ENCODE peak calls at places on chromosomes 2 and 18, in five cellular contexts. One of them, this sample, is unnamed.

GRCh38 chr2:160469615-160470204 is 23.9 kb downstream of the RBMS1 start:
- DNase-seq in AG04449: no peak
- DNase-seq in lower leg skin: no peak
- DNase-seq in AG04450: no peak
- DNase-seq in HFF-Myc: no peak
- DNase-seq in this sample: no peak

GRCh38 chr18:8744656-8745055 is 39.3 kb downstream of the MTCL1 start:
- DNase-seq in AG04449: no peak
- DNase-seq in lower leg skin: no peak
- DNase-seq in AG04450: no peak
- DNase-seq in HFF-Myc: no peak
- DNase-seq in this sample: no peak

GRCh38 chr2:162114291-162114690 is 37.8 kb downstream of the GCG start:
- DNase-seq in AG04449: no peak
- DNase-seq in lower leg skin: no peak
- DNase-seq in AG04450: no peak
- DNase-seq in HFF-Myc: no peak
- DNase-seq in this sample: no peak

GRCh38 chr2:16386431-16386830 is 279.2 kb downstream of the CYRIA start:
- DNase-seq in AG04449: no peak
- DNase-seq in lower leg skin: no peak
- DNase-seq in AG04450: no peak
- DNase-seq in HFF-Myc: no peak
- DNase-seq in this sample: no peak

GRCh38 chr18:39960545-39960944 is 1994.5 kb upstream of the PIK3C3 start:
- DNase-seq in AG04449: no peak
- DNase-seq in lower leg skin: no peak
- DNase-seq in AG04450: no peak
- DNase-seq in HFF-Myc: no peak
- DNase-seq in this sample: no peak

GRCh38 chr2:217326238-217327022 is 466.6 kb upstream of the TNP1 start:
- DNase-seq in AG04449: no peak
- DNase-seq in lower leg skin: no peak
- DNase-seq in AG04450: no peak
- DNase-seq in HFF-Myc: no peak
- DNase-seq in this sample: no peak

GRCh38 chr2:32627441-32627900 is 379 bp upstream of the TTC27 start:
- DNase-seq in AG04449: no peak
- DNase-seq in lower leg skin: peak; percentile 25
- DNase-seq in AG04450: peak; percentile 7
- DNase-seq in HFF-Myc: peak; percentile 24
- DNase-seq in this sample: peak; percentile 11

GRCh38 chr2:179558010-179558911 is 293.6 kb upstream of the SESTD1 start:
- DNase-seq in AG04449: no peak
- DNase-seq in lower leg skin: no peak
- DNase-seq in AG04450: no peak
- DNase-seq in HFF-Myc: no peak
- DNase-seq in this sample: no peak

GRCh38 chr2:99725810-99726209 is 236.0 kb upstream of the REV1 start:
- DNase-seq in AG04449: no peak
- DNase-seq in lower leg skin: no peak
- DNase-seq in AG04450: no peak
- DNase-seq in HFF-Myc: no peak
- DNase-seq in this sample: no peak

GRCh38 chr2:37322368-37322767 is 2.3 kb downstream of the PRKD3 start:
- DNase-seq in AG04449: no peak
- DNase-seq in lower leg skin: no peak
- DNase-seq in AG04450: no peak
- DNase-seq in HFF-Myc: no peak
- DNase-seq in this sample: no peak

GRCh38 chr18:22433960-22434359 is 16.2 kb upstream of the CTAGE1 start:
- DNase-seq in AG04449: no peak
- DNase-seq in lower leg skin: no peak
- DNase-seq in AG04450: no peak
- DNase-seq in HFF-Myc: peak; percentile 42
- DNase-seq in this sample: peak; percentile 64

GRCh38 chr2:230627806-230628724 is 84.6 kb upstream of the CAB39 start:
- DNase-seq in AG04449: no peak
- DNase-seq in lower leg skin: no peak
- DNase-seq in AG04450: peak; percentile 73
- DNase-seq in HFF-Myc: peak; percentile 67
- DNase-seq in this sample: no peak

GRCh38 chr2:100178085-100178788 is 35.8 kb upstream of the AFF3 start:
- DNase-seq in AG04449: no peak
- DNase-seq in lower leg skin: no peak
- DNase-seq in AG04450: no peak
- DNase-seq in HFF-Myc: no peak
- DNase-seq in this sample: no peak

GRCh38 chr2:973129-973528 is 22.5 kb downstream of the SNTG2 start:
- DNase-seq in AG04449: no peak
- DNase-seq in lower leg skin: no peak
- DNase-seq in AG04450: no peak
- DNase-seq in HFF-Myc: no peak
- DNase-seq in this sample: no peak

GRCh38 chr2:132586835-132587234 is 83.2 kb downstream of the LYPD1 start:
- DNase-seq in AG04449: no peak
- DNase-seq in lower leg skin: no peak
- DNase-seq in AG04450: no peak
- DNase-seq in HFF-Myc: no peak
- DNase-seq in this sample: no peak

DNA sequence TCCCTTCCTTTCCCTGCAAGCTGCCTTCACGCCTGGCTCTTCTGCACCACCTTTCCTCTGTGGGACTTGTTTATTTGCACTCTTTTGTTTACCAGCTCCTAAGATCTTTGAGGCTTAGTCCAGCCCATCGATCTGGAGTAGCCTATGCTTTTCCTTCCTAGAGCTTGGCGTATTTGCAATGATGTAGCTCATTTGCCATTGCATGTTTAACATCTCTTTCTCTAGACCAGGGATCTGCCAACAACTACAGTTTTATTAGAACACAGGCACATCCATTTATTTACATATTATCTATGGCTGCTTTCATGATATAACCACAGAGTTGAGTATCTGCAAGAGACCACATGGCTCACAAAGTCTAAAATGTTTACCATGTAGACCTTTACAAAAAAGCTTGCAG is 150.4 kb downstream of the RAPGEF4 start:
- DNase-seq in AG04449: no peak
- DNase-seq in lower leg skin: no peak
- DNase-seq in AG04450: no peak
- DNase-seq in HFF-Myc: no peak
- DNase-seq in this sample: no peak
- H3K4me3 ChIP-seq in AG04449: no peak overlapping the region
- H3K4me3 ChIP-seq in lower leg skin: no peak overlapping the region
- H3K4me3 ChIP-seq in AG04450: no peak overlapping the region
- H3K4me3 ChIP-seq in HFF-Myc: no peak overlapping the region
- H3K4me3 ChIP-seq in this sample: no peak overlapping the region

DNA sequence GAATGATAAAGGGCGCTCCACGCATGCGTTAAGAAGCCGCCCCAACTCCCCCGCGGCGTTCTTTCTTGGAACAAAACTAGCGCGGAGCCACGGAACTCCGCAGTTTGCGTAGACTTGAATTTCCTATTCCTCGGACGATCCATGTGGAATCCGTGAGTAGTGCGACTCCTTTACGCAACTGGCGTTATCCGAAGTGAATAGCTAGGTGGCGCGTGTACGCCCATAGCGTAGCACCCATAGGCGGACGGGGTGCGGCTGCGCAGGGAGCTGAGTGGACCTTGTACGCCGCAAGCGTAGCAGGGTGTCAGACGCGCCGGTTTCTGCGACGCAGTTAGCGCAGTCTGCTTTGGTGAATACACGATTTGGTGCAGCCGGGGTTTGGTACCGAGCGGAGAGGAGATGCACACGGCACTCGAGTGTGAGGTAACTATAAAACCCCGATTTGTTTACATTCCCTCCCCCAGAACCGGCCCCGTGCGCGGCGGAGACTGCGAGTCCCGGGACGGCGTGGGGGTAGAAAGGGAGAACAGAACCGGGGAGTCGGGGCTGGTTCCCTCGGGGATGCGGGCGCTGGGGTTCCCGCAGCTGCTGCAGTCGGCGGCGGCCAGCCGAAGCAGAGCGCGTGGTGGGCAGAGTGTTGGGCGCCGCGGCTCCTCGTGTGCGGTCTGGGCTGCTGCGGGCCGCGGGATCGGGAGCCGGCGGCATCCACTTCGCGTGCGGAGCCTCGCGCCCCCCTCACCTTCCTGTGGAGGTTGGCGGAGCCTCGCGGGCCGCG is at the start of gene SLC39A10:
- DNase-seq in AG04449: peak; percentile 94
- DNase-seq in lower leg skin: peak; percentile 98
- DNase-seq in AG04450: peak; percentile 96
- DNase-seq in HFF-Myc: peak; percentile 93
- DNase-seq in this sample: peak; percentile 88
- TF ChIP-seq CTCF in AG04449: no peak
- TF ChIP-seq CTCF in lower leg skin: no peak
- TF ChIP-seq CTCF in AG04450: no peak
- TF ChIP-seq CTCF in HFF-Myc: no peak
- TF ChIP-seq CTCF in this sample: no peak

GRCh38 chr2:176128172-176129012 is 1.1 kb upstream of the HOXD8 start:
- DNase-seq in AG04449: no peak
- DNase-seq in lower leg skin: no peak
- DNase-seq in AG04450: no peak
- DNase-seq in HFF-Myc: no peak
- DNase-seq in this sample: no peak

GRCh38 chr2:176130153-176130916 is 830 bp downstream of the HOXD8 start:
- DNase-seq in AG04449: no peak
- DNase-seq in lower leg skin: no peak
- DNase-seq in AG04450: no peak
- DNase-seq in HFF-Myc: no peak
- DNase-seq in this sample: no peak

GRCh38 chr2:176129013-176129796 is at the start of gene HOXD8:
- DNase-seq in AG04449: peak; percentile 49
- DNase-seq in lower leg skin: no peak
- DNase-seq in AG04450: no peak
- DNase-seq in HFF-Myc: no peak
- DNase-seq in this sample: no peak

GRCh38 chr2:176130917-176131616 is 1.6 kb downstream of the HOXD8 start:
- DNase-seq in AG04449: no peak
- DNase-seq in lower leg skin: no peak
- DNase-seq in AG04450: no peak
- DNase-seq in HFF-Myc: no peak
- DNase-seq in this sample: no peak

DNA sequence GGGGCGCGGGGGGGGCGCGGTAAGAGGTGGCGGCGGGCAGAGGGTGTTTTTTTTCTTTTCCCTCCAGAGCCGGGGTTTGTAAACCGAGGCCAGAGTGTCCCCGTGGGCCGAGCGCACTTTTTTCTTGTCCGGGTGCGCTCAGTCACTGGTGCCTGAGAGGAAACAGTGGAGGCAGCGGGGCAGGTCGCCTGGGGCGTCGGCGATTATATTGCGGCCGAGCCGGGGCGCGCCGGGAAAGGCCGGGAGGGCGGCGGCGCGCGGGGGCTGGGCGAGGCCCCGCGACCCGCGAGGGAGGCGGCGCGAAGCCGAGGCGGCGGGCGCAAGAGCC is 284 bp downstream of the HOXD8 start:
- DNase-seq in AG04449: no peak
- DNase-seq in lower leg skin: no peak
- DNase-seq in AG04450: no peak
- DNase-seq in HFF-Myc: no peak
- DNase-seq in this sample: no peak
- H3K4me3 ChIP-seq in AG04449: peak overlapping the region; percentile 62
- H3K4me3 ChIP-seq in lower leg skin: peak overlapping the region; percentile 35
- H3K4me3 ChIP-seq in AG04450: no peak overlapping the region
- H3K4me3 ChIP-seq in HFF-Myc: peak overlapping the region; percentile 11
- H3K4me3 ChIP-seq in this sample: peak overlapping the region; percentile 58

GRCh38 chr2:128486640-128487375 is 168.1 kb upstream of the HS6ST1 start:
- DNase-seq in AG04449: no peak
- DNase-seq in lower leg skin: no peak
- DNase-seq in AG04450: no peak
- DNase-seq in HFF-Myc: no peak
- DNase-seq in this sample: no peak
- TF ChIP-seq CTCF in AG04449: no peak
- TF ChIP-seq CTCF in lower leg skin: no peak
- TF ChIP-seq CTCF in AG04450: no peak
- TF ChIP-seq CTCF in HFF-Myc: no peak
- TF ChIP-seq CTCF in this sample: no peak

GRCh38 chr18:80133124-80133523 is 24.1 kb downstream of the ADNP2 start:
- DNase-seq in AG04449: no peak
- DNase-seq in lower leg skin: no peak
- DNase-seq in AG04450: no peak
- DNase-seq in HFF-Myc: no peak
- DNase-seq in this sample: no peak
- H3K4me3 ChIP-seq in AG04449: no peak overlapping the region
- H3K4me3 ChIP-seq in lower leg skin: no peak overlapping the region
- H3K4me3 ChIP-seq in AG04450: no peak overlapping the region
- H3K4me3 ChIP-seq in HFF-Myc: no peak overlapping the region
- H3K4me3 ChIP-seq in this sample: no peak overlapping the region

GRCh38 chr2:96549967-96550786 is 13.6 kb downstream of the ARID5A start:
- DNase-seq in AG04449: no peak
- DNase-seq in lower leg skin: no peak
- DNase-seq in AG04450: no peak
- DNase-seq in HFF-Myc: no peak
- DNase-seq in this sample: no peak
- TF ChIP-seq CTCF in AG04449: peak; percentile 15
- TF ChIP-seq CTCF in lower leg skin: no peak
- TF ChIP-seq CTCF in AG04450: no peak
- TF ChIP-seq CTCF in HFF-Myc: peak; percentile 43
- TF ChIP-seq CTCF in this sample: no peak

GRCh38 chr2:120715356-120715755 is 20.3 kb upstream of the GLI2 start:
- DNase-seq in AG04449: no peak
- DNase-seq in lower leg skin: no peak
- DNase-seq in AG04450: no peak
- DNase-seq in HFF-Myc: no peak
- DNase-seq in this sample: no peak

GRCh38 chr2:120709608-120710041 is 26.0 kb upstream of the GLI2 start:
- DNase-seq in AG04449: no peak
- DNase-seq in lower leg skin: no peak
- DNase-seq in AG04450: no peak
- DNase-seq in HFF-Myc: no peak
- DNase-seq in this sample: no peak

GRCh38 chr2:120710256-120710655 is 25.4 kb upstream of the GLI2 start:
- DNase-seq in AG04449: peak; percentile 52
- DNase-seq in lower leg skin: no peak
- DNase-seq in AG04450: no peak
- DNase-seq in HFF-Myc: no peak
- DNase-seq in this sample: peak; percentile 24

GRCh38 chr2:120711694-120712093 is 24.0 kb upstream of the GLI2 start:
- DNase-seq in AG04449: no peak
- DNase-seq in lower leg skin: no peak
- DNase-seq in AG04450: no peak
- DNase-seq in HFF-Myc: no peak
- DNase-seq in this sample: no peak

DNA sequence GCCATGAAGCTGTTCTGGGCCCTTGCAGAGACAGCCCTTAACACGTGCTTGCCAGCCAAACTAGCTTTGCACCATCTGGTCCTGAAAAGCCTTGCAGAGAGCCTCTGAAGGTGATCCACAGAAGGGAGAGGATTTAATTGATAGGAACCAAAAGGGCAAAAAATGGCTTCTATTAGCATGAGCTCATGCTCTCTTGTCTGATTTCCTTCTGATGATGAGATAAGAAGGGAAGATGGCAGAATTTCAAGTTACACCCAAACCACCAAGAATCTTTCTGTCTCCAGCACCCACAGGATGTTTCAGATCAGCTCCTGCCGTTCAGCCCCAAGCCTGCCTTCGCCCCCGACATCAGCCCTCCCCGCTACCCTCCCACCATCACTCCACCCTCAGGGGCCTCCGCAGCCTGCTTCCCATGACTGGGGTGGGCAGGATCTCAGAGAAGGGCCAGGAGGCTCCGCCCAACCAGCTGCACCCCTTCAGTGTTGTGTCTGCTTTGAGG is 23.4 kb upstream of the GLI2 start:
- DNase-seq in AG04449: no peak
- DNase-seq in lower leg skin: no peak
- DNase-seq in AG04450: no peak
- DNase-seq in HFF-Myc: peak; percentile 61
- DNase-seq in this sample: no peak
- H3K4me3 ChIP-seq in AG04449: no peak overlapping the region
- H3K4me3 ChIP-seq in lower leg skin: no peak overlapping the region
- H3K4me3 ChIP-seq in AG04450: no peak overlapping the region
- H3K4me3 ChIP-seq in HFF-Myc: no peak overlapping the region
- H3K4me3 ChIP-seq in this sample: no peak overlapping the region

This sample was measured in AG09309.